ENCODE peak calls at places on chromosomes 5 and 9, in five cellular contexts. X is left ventricle myocardium inferior; J is PC-9; C is upper lobe of right lung; I is CD8-positive, alpha-beta T cell. R is an unnamed sample.

GRCh38 chr5:146947181-146947941 is 68.8 kb upstream of the PPP2R2B start:
- DNase-seq in X (no peak), J (no peak), C (no peak), I (no peak), R (no peak)

GRCh38 chr5:142883025-142883424 is 112.8 kb downstream of the ARHGAP26 start:
- DNase-seq in X (no peak), J (no peak), C (no peak), I (no peak), R (no peak)

GRCh38 chr5:56464935-56465756 is 232.0 kb upstream of the ANKRD55 start:
- DNase-seq in X (no peak), J (no peak), C (no peak), I (no peak), R (no peak)

GRCh38 chr9:17082343-17082742 is 52.5 kb upstream of the CNTLN start:
- DNase-seq in X (no peak), J (no peak), C (no peak), I (no peak), R (no peak)

GRCh38 chr9:23663946-23664345 is 162.1 kb downstream of the ELAVL2 start:
- DNase-seq in X (no peak), J (no peak), C (no peak), I (no peak), R (no peak)

GRCh38 chr5:135458921-135459331 is 6.8 kb upstream of the TIFAB start:
- DNase-seq in X (no peak), J (peak), C (peak), I (no peak), R (no peak)

GRCh38 chr9:3181049-3181953 is 337.4 kb upstream of the PUM3 start:
- DNase-seq in X (no peak), J (no peak), C (peak), I (no peak), R (no peak)

GRCh38 chr5:57383093-57383861 is 99.3 kb downstream of the ACTBL2 start:
- DNase-seq in X (no peak), J (peak), C (no peak), I (no peak), R (peak)

GRCh38 chr9:136889858-136890257 is 3.5 kb downstream of the TRAF2 start:
- DNase-seq in X (no peak), J (no peak), C (no peak), I (no peak), R (no peak)

GRCh38 chr9:136721339-136722092 is 9.1 kb downstream of the DIPK1B start:
- DNase-seq in X (no peak), J (no peak), C (no peak), I (no peak), R (no peak)

GRCh38 chr5:130616161-130616560 is 548.9 kb downstream of the HINT1 start:
- DNase-seq in X (no peak), J (no peak), C (no peak), I (no peak), R (no peak)

GRCh38 chr9:127535834-127536233 is 76.2 kb upstream of the STXBP1 start:
- DNase-seq in X (no peak), J (no peak), C (no peak), I (no peak), R (no peak)

GRCh38 chr5:130198927-130199326 is 294.7 kb downstream of the CHSY3 start:
- DNase-seq in X (no peak), J (no peak), C (no peak), I (no peak), R (no peak)

GRCh38 chr5:172903790-172904189 is 55.4 kb upstream of the RPL26L1 start:
- DNase-seq in X (no peak), J (peak), C (no peak), I (no peak), R (no peak)

GRCh38 chr9:137116728-137117127 is 2.2 kb upstream of the DPP7 start:
- DNase-seq in X (peak), J (no peak), C (no peak), I (no peak), R (no peak)

GRCh38 chr5:32687167-32687831 is 23.8 kb upstream of the NPR3 start:
- DNase-seq in X (no peak), J (peak), C (no peak), I (no peak), R (no peak)

GRCh38 chr5:115460476-115460875 is 84.1 kb downstream of the FEM1C start:
- DNase-seq in X (peak), J (peak), C (peak), I (no peak), R (peak)

GRCh38 chr9:70083429-70083828 is 39.8 kb downstream of the MAMDC2 start:
- DNase-seq in X (no peak), J (no peak), C (no peak), I (no peak), R (no peak)

GRCh38 chr5:14900661-14901461 is 29.3 kb upstream of the ANKH start:
- DNase-seq in X (peak), J (no peak), C (no peak), I (no peak), R (peak)

GRCh38 chr9:31140316-31140715 is 1244.1 kb upstream of the ACO1 start:
- DNase-seq in X (no peak), J (no peak), C (no peak), I (no peak), R (no peak)
- H3K4me3 ChIP-seq in X (no peak), J (no peak), C (no peak), I (no peak), R (no peak)

GRCh38 chr9:133142657-133143592 is 20.8 kb downstream of the GBGT1 start:
- DNase-seq in X (no peak), J (no peak), C (no peak), I (peak), R (no peak)
- H3K27ac ChIP-seq in X (peak), J (no peak), C (no peak), I (peak), R (peak)

GRCh38 chr9:91117959-91118651 is 243.6 kb downstream of the AUH start:
- DNase-seq in X (peak), J (peak), C (peak), I (no peak), R (peak)
- H3K4me3 ChIP-seq in X (peak), J (no peak), C (peak), I (no peak), R (peak)

DNA sequence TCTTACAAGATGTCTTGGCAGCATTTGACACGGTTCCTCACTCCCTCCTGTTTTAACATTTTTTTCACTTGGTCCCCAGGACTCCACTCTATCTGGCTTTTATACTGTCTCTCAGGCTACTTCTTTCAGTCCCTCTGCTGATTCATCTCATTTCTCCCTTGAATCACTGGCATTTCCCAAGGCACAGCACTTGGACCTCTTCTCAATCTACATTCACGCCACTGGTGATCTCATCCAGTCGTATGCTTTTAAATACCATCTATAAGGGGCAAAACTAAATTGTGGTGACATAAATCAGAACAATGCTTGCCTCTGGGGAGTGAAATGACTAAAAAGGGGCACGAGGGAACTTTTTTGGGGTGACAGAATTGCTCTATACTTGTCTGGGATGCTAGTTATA is 47.1 kb downstream of the MAPKAP1 start:
- DNase-seq in X (no peak), J (no peak), C (no peak), I (no peak), R (no peak)
- H3K27ac ChIP-seq in X (no peak), J (no peak), C (no peak), I (no peak), R (no peak)